ENCODE peak calls at places on chromosomes 16 and 17, in seven cellular contexts. One of them, this sample, is unnamed.

GRCh38 chr16:24518498-24518897 is 20.9 kb upstream of the RBBP6 start:
- DNase-seq in SK-N-SH: no peak
- DNase-seq in sigmoid colon: no peak
- DNase-seq in transverse colon: no peak
- DNase-seq in A549: no peak
- DNase-seq in ovary: no peak
- DNase-seq in suprapubic skin: no peak
- DNase-seq in this sample: no peak

GRCh38 chr17:44219126-44219635 is 294 bp downstream of the UBTF start:
- DNase-seq in suprapubic skin: peak; percentile 82
- DNase-seq in ovary: peak; percentile 84
- DNase-seq in A549: peak; percentile 74
- DNase-seq in sigmoid colon: peak; percentile 82
- DNase-seq in SK-N-SH: peak; percentile 85
- DNase-seq in transverse colon: peak; percentile 69
- DNase-seq in this sample: peak; percentile 63

GRCh38 chr16:29653436-29653835 is 9.6 kb upstream of the SPN start:
- DNase-seq in SK-N-SH: no peak
- DNase-seq in ovary: no peak
- DNase-seq in A549: no peak
- DNase-seq in suprapubic skin: no peak
- DNase-seq in sigmoid colon: no peak
- DNase-seq in transverse colon: no peak
- DNase-seq in this sample: peak; percentile 47

GRCh38 chr17:49739662-49740271 is 24.2 kb downstream of the FAM117A start:
- DNase-seq in transverse colon: peak; percentile 88
- DNase-seq in SK-N-SH: peak; percentile 67
- DNase-seq in suprapubic skin: peak; percentile 91
- DNase-seq in ovary: peak; percentile 78
- DNase-seq in sigmoid colon: peak; percentile 93
- DNase-seq in A549: no peak
- DNase-seq in this sample: peak; percentile 52

GRCh38 chr16:24769806-24770205 is 40.4 kb downstream of the TNRC6A start:
- DNase-seq in SK-N-SH: no peak
- DNase-seq in ovary: no peak
- DNase-seq in sigmoid colon: no peak
- DNase-seq in suprapubic skin: no peak
- DNase-seq in A549: no peak
- DNase-seq in transverse colon: no peak
- DNase-seq in this sample: no peak

GRCh38 chr16:2039286-2040030 is 8.2 kb downstream of the NTHL1 start:
- DNase-seq in suprapubic skin: peak; percentile 79
- DNase-seq in ovary: peak; percentile 93
- DNase-seq in transverse colon: peak; percentile 72
- DNase-seq in SK-N-SH: peak; percentile 83
- DNase-seq in sigmoid colon: peak; percentile 96
- DNase-seq in A549: peak; percentile 70
- DNase-seq in this sample: peak; percentile 83

GRCh38 chr17:35313875-35314409 is 59.5 kb downstream of the SLFN11 start:
- DNase-seq in A549: no peak
- DNase-seq in ovary: peak; percentile 32
- DNase-seq in suprapubic skin: no peak
- DNase-seq in sigmoid colon: no peak
- DNase-seq in transverse colon: peak; percentile 14
- DNase-seq in SK-N-SH: peak; percentile 2
- DNase-seq in this sample: no peak

GRCh38 chr16:68450741-68451140 is 2.4 kb upstream of the SMPD3 start:
- DNase-seq in SK-N-SH: no peak
- DNase-seq in sigmoid colon: no peak
- DNase-seq in transverse colon: no peak
- DNase-seq in ovary: no peak
- DNase-seq in A549: no peak
- DNase-seq in suprapubic skin: no peak
- DNase-seq in this sample: no peak

GRCh38 chr17:63474174-63474913 is 2.5 kb upstream of the ACE start:
- DNase-seq in suprapubic skin: no peak
- DNase-seq in sigmoid colon: no peak
- DNase-seq in ovary: peak; percentile 49
- DNase-seq in SK-N-SH: no peak
- DNase-seq in A549: no peak
- DNase-seq in transverse colon: peak; percentile 62
- DNase-seq in this sample: no peak

GRCh38 chr17:63476857-63477470 is at the start of gene ACE:
- DNase-seq in sigmoid colon: no peak
- DNase-seq in transverse colon: peak; percentile 81
- DNase-seq in ovary: no peak
- DNase-seq in suprapubic skin: no peak
- DNase-seq in SK-N-SH: peak; percentile 94
- DNase-seq in A549: peak; percentile 58
- DNase-seq in this sample: no peak

GRCh38 chr17:63474914-63475460 is 1.9 kb upstream of the ACE start:
- DNase-seq in ovary: no peak
- DNase-seq in transverse colon: no peak
- DNase-seq in SK-N-SH: no peak
- DNase-seq in sigmoid colon: no peak
- DNase-seq in A549: no peak
- DNase-seq in suprapubic skin: no peak
- DNase-seq in this sample: no peak

GRCh38 chr17:63476494-63476856 is 386 bp upstream of the ACE start:
- DNase-seq in suprapubic skin: no peak
- DNase-seq in transverse colon: no peak
- DNase-seq in A549: no peak
- DNase-seq in ovary: no peak
- DNase-seq in sigmoid colon: no peak
- DNase-seq in SK-N-SH: peak; percentile 92
- DNase-seq in this sample: peak; percentile 86

GRCh38 chr17:63475491-63476412 is 1.1 kb upstream of the ACE start:
- DNase-seq in SK-N-SH: peak; percentile 65
- DNase-seq in suprapubic skin: no peak
- DNase-seq in sigmoid colon: no peak
- DNase-seq in transverse colon: no peak
- DNase-seq in ovary: no peak
- DNase-seq in A549: no peak
- DNase-seq in this sample: peak; percentile 76
- H3K4me1 ChIP-seq in SK-N-SH: peaks cover 58% of the 10 kb centered on the region
- H3K4me1 ChIP-seq in suprapubic skin: peaks cover 33% of the 10 kb centered on the region
- H3K4me1 ChIP-seq in sigmoid colon: no peaks in the 10 kb centered on the region
- H3K4me1 ChIP-seq in transverse colon: peaks cover 24% of the 10 kb centered on the region
- H3K4me1 ChIP-seq in ovary: peaks cover 16% of the 10 kb centered on the region
- H3K4me1 ChIP-seq in A549: peaks cover 13% of the 10 kb centered on the region
- H3K4me1 ChIP-seq in this sample: peaks cover 40% of the 10 kb centered on the region

GRCh38 chr17:78977992-78978973 is 1.4 kb downstream of the LGALS3BP start:
- DNase-seq in ovary: peak; percentile 35
- DNase-seq in SK-N-SH: peak; percentile 78
- DNase-seq in A549: no peak
- DNase-seq in transverse colon: no peak
- DNase-seq in suprapubic skin: no peak
- DNase-seq in sigmoid colon: no peak
- DNase-seq in this sample: no peak

GRCh38 chr17:78979780-78980623 is at the start of gene LGALS3BP:
- DNase-seq in ovary: peak; percentile 94
- DNase-seq in A549: peak; percentile 85
- DNase-seq in transverse colon: peak; percentile 87
- DNase-seq in SK-N-SH: peak; percentile 97
- DNase-seq in suprapubic skin: no peak
- DNase-seq in sigmoid colon: peak; percentile 90
- DNase-seq in this sample: no peak

GRCh38 chr17:78977681-78977943 is 2.1 kb downstream of the LGALS3BP start:
- DNase-seq in SK-N-SH: no peak
- DNase-seq in transverse colon: no peak
- DNase-seq in sigmoid colon: no peak
- DNase-seq in ovary: no peak
- DNase-seq in suprapubic skin: no peak
- DNase-seq in A549: no peak
- DNase-seq in this sample: no peak

GRCh38 chr17:78981010-78981888 is 1.5 kb upstream of the LGALS3BP start:
- DNase-seq in A549: no peak
- DNase-seq in sigmoid colon: no peak
- DNase-seq in suprapubic skin: no peak
- DNase-seq in SK-N-SH: no peak
- DNase-seq in transverse colon: no peak
- DNase-seq in ovary: no peak
- DNase-seq in this sample: no peak

DNA sequence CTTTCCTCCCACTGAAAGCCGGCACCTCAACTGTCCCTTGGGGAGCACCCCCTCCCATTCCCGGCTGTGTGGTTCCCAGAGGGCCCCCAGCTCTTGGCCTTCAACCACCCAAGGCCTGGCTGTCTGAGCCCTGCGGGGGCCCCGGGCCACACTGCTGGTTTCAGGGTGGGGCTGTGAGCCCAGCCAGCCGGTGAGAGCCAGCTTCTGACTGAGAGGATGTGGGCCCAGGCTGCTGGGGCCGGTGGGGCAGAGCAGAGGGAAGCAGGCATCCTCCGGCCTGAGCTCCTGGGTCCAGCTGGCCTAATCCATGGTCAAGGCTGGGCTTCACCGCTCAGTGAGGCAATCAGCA is 875 bp upstream of the LGALS3BP start:
- DNase-seq in transverse colon: no peak
- DNase-seq in suprapubic skin: no peak
- DNase-seq in ovary: no peak
- DNase-seq in SK-N-SH: no peak
- DNase-seq in sigmoid colon: no peak
- DNase-seq in A549: no peak
- DNase-seq in this sample: no peak
- TF ChIP-seq CTCF in transverse colon: no peak
- TF ChIP-seq CTCF in suprapubic skin: no peak
- TF ChIP-seq CTCF in ovary: no peak
- TF ChIP-seq CTCF in SK-N-SH: no peak
- TF ChIP-seq CTCF in sigmoid colon: no peak
- TF ChIP-seq CTCF in A549: no peak
- TF ChIP-seq CTCF in this sample: no peak

GRCh38 chr17:54971147-54971546 is 2.6 kb downstream of the STXBP4 start:
- DNase-seq in SK-N-SH: no peak
- DNase-seq in transverse colon: no peak
- DNase-seq in suprapubic skin: no peak
- DNase-seq in sigmoid colon: no peak
- DNase-seq in A549: no peak
- DNase-seq in ovary: no peak
- DNase-seq in this sample: no peak

GRCh38 chr17:54968954-54969400 is 412 bp downstream of the STXBP4 start:
- DNase-seq in sigmoid colon: peak; percentile 70
- DNase-seq in suprapubic skin: no peak
- DNase-seq in SK-N-SH: peak; percentile 69
- DNase-seq in transverse colon: peak; percentile 28
- DNase-seq in A549: no peak
- DNase-seq in ovary: no peak
- DNase-seq in this sample: no peak

GRCh38 chr17:54967621-54968258 is 714 bp downstream of the COX11 start:
- DNase-seq in suprapubic skin: no peak
- DNase-seq in sigmoid colon: no peak
- DNase-seq in SK-N-SH: peak; percentile 37
- DNase-seq in ovary: no peak
- DNase-seq in transverse colon: peak; percentile 40
- DNase-seq in A549: peak; percentile 64
- DNase-seq in this sample: peak; percentile 23

GRCh38 chr17:54969658-54970572 is 1.4 kb downstream of the STXBP4 start:
- DNase-seq in suprapubic skin: no peak
- DNase-seq in sigmoid colon: no peak
- DNase-seq in SK-N-SH: no peak
- DNase-seq in transverse colon: no peak
- DNase-seq in A549: no peak
- DNase-seq in ovary: no peak
- DNase-seq in this sample: no peak

DNA sequence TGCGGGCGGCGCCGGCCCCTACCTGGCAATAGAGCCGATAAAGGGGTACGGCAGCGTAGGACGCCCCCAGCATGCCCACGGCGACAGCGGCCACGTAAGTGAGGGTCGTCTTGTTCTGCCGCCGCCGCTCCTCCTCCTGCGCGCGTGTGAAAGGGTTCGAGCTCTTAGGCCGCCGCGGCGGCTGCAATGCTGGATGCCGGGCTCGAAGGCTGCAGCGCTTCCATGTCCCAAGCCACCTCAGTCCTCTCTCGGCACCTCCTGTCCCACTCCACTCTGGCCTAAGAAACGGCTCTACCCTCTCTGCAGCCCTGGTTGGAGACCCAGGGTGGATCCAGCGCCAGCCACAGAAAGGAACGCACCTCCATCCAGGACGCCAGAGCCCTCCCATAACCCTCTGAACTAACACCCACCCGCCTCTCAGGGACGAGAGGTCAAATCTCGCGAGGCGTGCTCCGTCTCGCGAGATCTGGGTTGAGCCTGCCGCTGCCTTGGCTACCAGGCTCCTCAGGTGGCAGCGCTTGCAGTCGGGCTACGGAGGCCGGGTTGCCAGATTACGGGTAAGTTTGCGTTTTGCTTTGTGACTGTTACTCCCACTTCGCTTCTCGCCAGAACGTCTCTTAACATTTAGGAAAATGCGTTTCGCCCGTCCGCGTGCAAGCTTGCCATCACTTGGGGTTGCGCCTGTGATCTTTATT is at the start of the genes COX11 and STXBP4:
- DNase-seq in sigmoid colon: peak; percentile 97
- DNase-seq in SK-N-SH: peak; percentile 97
- DNase-seq in ovary: peak; percentile 94
- DNase-seq in suprapubic skin: peak; percentile 95
- DNase-seq in transverse colon: peak; percentile 96
- DNase-seq in A549: peak; percentile 91
- DNase-seq in this sample: peak; percentile 96
- TF ChIP-seq EP300 in sigmoid colon: no peak
- TF ChIP-seq EP300 in SK-N-SH: no peak
- TF ChIP-seq EP300 in ovary: no peak
- TF ChIP-seq EP300 in suprapubic skin: no peak
- TF ChIP-seq EP300 in transverse colon: no peak
- TF ChIP-seq EP300 in A549: no peak
- TF ChIP-seq EP300 in this sample: no peak

GRCh38 chr17:68399638-68400403 is 57.5 kb downstream of the WIPI1 start:
- DNase-seq in ovary: no peak
- DNase-seq in sigmoid colon: peak; percentile 62
- DNase-seq in A549: no peak
- DNase-seq in suprapubic skin: peak; percentile 61
- DNase-seq in SK-N-SH: no peak
- DNase-seq in transverse colon: peak; percentile 25
- DNase-seq in this sample: no peak

GRCh38 chr17:68396226-68396780 is 61.0 kb downstream of the WIPI1 start:
- DNase-seq in A549: no peak
- DNase-seq in sigmoid colon: peak; percentile 19
- DNase-seq in SK-N-SH: no peak
- DNase-seq in ovary: no peak
- DNase-seq in transverse colon: no peak
- DNase-seq in suprapubic skin: no peak
- DNase-seq in this sample: no peak

GRCh38 chr17:68398731-68399637 is 58.3 kb downstream of the WIPI1 start:
- DNase-seq in A549: peak; percentile 96
- DNase-seq in suprapubic skin: no peak
- DNase-seq in SK-N-SH: peak; percentile 86
- DNase-seq in sigmoid colon: peak; percentile 70
- DNase-seq in transverse colon: peak; percentile 46
- DNase-seq in ovary: peak; percentile 56
- DNase-seq in this sample: no peak

GRCh38 chr17:68394608-68395331 is 62.5 kb downstream of the WIPI1 start:
- DNase-seq in sigmoid colon: peak; percentile 61
- DNase-seq in SK-N-SH: no peak
- DNase-seq in ovary: no peak
- DNase-seq in transverse colon: no peak
- DNase-seq in suprapubic skin: no peak
- DNase-seq in A549: no peak
- DNase-seq in this sample: no peak

DNA sequence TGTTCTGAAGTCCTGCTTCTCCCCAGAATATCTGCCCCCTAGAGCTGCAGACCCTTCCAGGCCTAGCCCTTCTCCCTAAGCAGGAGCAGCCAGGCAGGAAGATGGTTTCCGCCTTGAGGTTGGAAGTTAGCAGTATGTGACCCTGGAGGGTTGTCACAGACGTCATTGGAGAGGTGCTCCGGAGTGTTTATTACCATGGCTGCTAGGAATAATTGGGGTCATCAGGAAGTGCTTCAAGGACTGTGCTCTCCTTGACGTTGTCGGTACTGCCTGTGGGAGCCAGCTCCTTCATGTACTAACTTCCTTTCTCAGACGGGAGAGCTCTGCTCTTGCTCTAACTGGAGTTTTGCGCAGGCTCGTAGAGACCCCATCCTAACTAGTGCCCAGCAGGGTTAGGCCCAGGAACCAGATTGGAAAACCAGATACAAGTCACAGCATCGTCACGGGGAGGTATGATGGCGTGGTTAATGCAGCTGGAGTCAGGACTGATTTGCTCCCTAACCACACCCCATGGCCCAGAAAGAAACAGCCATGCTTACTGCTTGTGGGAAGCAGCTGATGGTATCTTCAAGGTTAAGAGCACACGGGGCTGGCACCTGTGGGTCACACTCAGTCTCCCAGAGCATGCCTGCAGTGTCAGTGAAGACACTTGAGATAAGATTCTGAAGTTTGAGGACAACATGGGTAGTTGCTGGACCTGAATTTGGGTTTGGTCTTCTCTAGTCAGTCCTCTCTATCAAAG is 60.3 kb downstream of the WIPI1 start:
- DNase-seq in transverse colon: no peak
- DNase-seq in ovary: no peak
- DNase-seq in SK-N-SH: no peak
- DNase-seq in sigmoid colon: peak; percentile 42
- DNase-seq in A549: no peak
- DNase-seq in suprapubic skin: no peak
- DNase-seq in this sample: no peak
- H3K4me1 ChIP-seq in transverse colon: peaks cover 7% of the 10 kb centered on the region
- H3K4me1 ChIP-seq in ovary: no peaks in the 10 kb centered on the region
- H3K4me1 ChIP-seq in SK-N-SH: peaks cover 5% of the 10 kb centered on the region
- H3K4me1 ChIP-seq in sigmoid colon: no peaks in the 10 kb centered on the region
- H3K4me1 ChIP-seq in A549: peaks cover 3% of the 10 kb centered on the region
- H3K4me1 ChIP-seq in suprapubic skin: peaks cover 14% of the 10 kb centered on the region
- H3K4me1 ChIP-seq in this sample: peaks cover 9% of the 10 kb centered on the region